ENCODE peak calls at places on chromosomes 16 and 17, in five cellular contexts. One of them, this sample, is unnamed.

GRCh38 chr16:450385-450784 is 24.9 kb downstream of the RAB11FIP3 start:
- DNase-seq in heart left ventricle: no peak
- DNase-seq in GM12891: peak; percentile 61
- DNase-seq in ovary: no peak
- DNase-seq in A549: no peak
- DNase-seq in this sample: no peak

GRCh38 chr16:53056528-53056881 is 1.7 kb downstream of the CHD9 start:
- DNase-seq in GM12891: no peak
- DNase-seq in A549: no peak
- DNase-seq in ovary: no peak
- DNase-seq in heart left ventricle: no peak
- DNase-seq in this sample: peak; percentile 35

GRCh38 chr16:25257504-25257955 is at the start of gene ZKSCAN2:
- DNase-seq in A549: peak; percentile 74
- DNase-seq in GM12891: peak; percentile 80
- DNase-seq in heart left ventricle: peak; percentile 92
- DNase-seq in ovary: peak; percentile 90
- DNase-seq in this sample: peak; percentile 95

GRCh38 chr17:48630009-48630924 is 4.1 kb upstream of the HOXB9 start:
- DNase-seq in GM12891: no peak
- DNase-seq in ovary: no peak
- DNase-seq in A549: no peak
- DNase-seq in heart left ventricle: no peak
- DNase-seq in this sample: no peak

GRCh38 chr16:57701759-57702371 is 7.3 kb downstream of the DRC7 start:
- DNase-seq in GM12891: no peak
- DNase-seq in heart left ventricle: no peak
- DNase-seq in A549: no peak
- DNase-seq in ovary: no peak
- DNase-seq in this sample: no peak

GRCh38 chr17:69060835-69061234 is at the start of gene ABCA9:
- DNase-seq in A549: no peak
- DNase-seq in GM12891: no peak
- DNase-seq in heart left ventricle: peak; percentile 23
- DNase-seq in ovary: no peak
- DNase-seq in this sample: no peak

GRCh38 chr16:72285324-72285723 is 113.4 kb upstream of the PMFBP1 start:
- DNase-seq in ovary: no peak
- DNase-seq in heart left ventricle: no peak
- DNase-seq in GM12891: no peak
- DNase-seq in A549: no peak
- DNase-seq in this sample: no peak

GRCh38 chr16:88705746-88706287 is 391 bp downstream of the RNF166 start:
- DNase-seq in A549: no peak
- DNase-seq in ovary: no peak
- DNase-seq in GM12891: no peak
- DNase-seq in heart left ventricle: no peak
- DNase-seq in this sample: peak; percentile 39

GRCh38 chr16:86516618-86517003 is 6.3 kb downstream of the FOXF1 start:
- DNase-seq in GM12891: no peak
- DNase-seq in A549: no peak
- DNase-seq in heart left ventricle: no peak
- DNase-seq in ovary: no peak
- DNase-seq in this sample: no peak

GRCh38 chr17:79374087-79374486 is 236.8 kb downstream of the RBFOX3 start:
- DNase-seq in A549: no peak
- DNase-seq in heart left ventricle: no peak
- DNase-seq in ovary: no peak
- DNase-seq in GM12891: no peak
- DNase-seq in this sample: no peak

GRCh38 chr17:78973196-78973595 is 6.5 kb downstream of the LGALS3BP start:
- DNase-seq in ovary: no peak
- DNase-seq in A549: no peak
- DNase-seq in heart left ventricle: no peak
- DNase-seq in GM12891: no peak
- DNase-seq in this sample: no peak

GRCh38 chr16:79598341-79599181 is 2.0 kb downstream of the MAF start:
- DNase-seq in GM12891: no peak
- DNase-seq in heart left ventricle: peak; percentile 58
- DNase-seq in ovary: peak; percentile 69
- DNase-seq in A549: peak; percentile 31
- DNase-seq in this sample: peak; percentile 41

GRCh38 chr17:4772235-4772613 is 538 bp downstream of the TM4SF5 start:
- DNase-seq in ovary: no peak
- DNase-seq in heart left ventricle: no peak
- DNase-seq in A549: no peak
- DNase-seq in GM12891: no peak
- DNase-seq in this sample: peak; percentile 74

GRCh38 chr16:22262460-22262859 is 34.7 kb upstream of the POLR3E start:
- DNase-seq in ovary: no peak
- DNase-seq in GM12891: no peak
- DNase-seq in A549: no peak
- DNase-seq in heart left ventricle: no peak
- DNase-seq in this sample: no peak

GRCh38 chr17:20774472-20775135 is 195.1 kb downstream of the CDRT15L2 start:
- DNase-seq in ovary: no peak
- DNase-seq in GM12891: no peak
- DNase-seq in A549: no peak
- DNase-seq in heart left ventricle: no peak
- DNase-seq in this sample: no peak

GRCh38 chr17:66984730-66985129 is 20.2 kb downstream of the CACNG4 start:
- DNase-seq in heart left ventricle: no peak
- DNase-seq in ovary: no peak
- DNase-seq in A549: no peak
- DNase-seq in GM12891: no peak
- DNase-seq in this sample: no peak

GRCh38 chr17:75720656-75721462 is at the start of gene ITGB4:
- DNase-seq in A549: peak; percentile 75
- DNase-seq in GM12891: peak; percentile 83
- DNase-seq in heart left ventricle: peak; percentile 27
- DNase-seq in ovary: peak; percentile 44
- DNase-seq in this sample: peak; percentile 91

GRCh38 chr16:11341371-11341770 is 3.9 kb upstream of the RMI2 start:
- DNase-seq in A549: no peak
- DNase-seq in GM12891: no peak
- DNase-seq in ovary: no peak
- DNase-seq in heart left ventricle: no peak
- DNase-seq in this sample: no peak

GRCh38 chr17:29595107-29595942 is 2.4 kb downstream of the ANKRD13B start:
- DNase-seq in A549: no peak
- DNase-seq in ovary: no peak
- DNase-seq in heart left ventricle: peak; percentile 7
- DNase-seq in GM12891: no peak
- DNase-seq in this sample: no peak

GRCh38 chr16:64391009-64391663 is 730.7 kb downstream of the CDH11 start:
- DNase-seq in GM12891: no peak
- DNase-seq in heart left ventricle: no peak
- DNase-seq in A549: no peak
- DNase-seq in ovary: no peak
- DNase-seq in this sample: no peak

GRCh38 chr16:11004957-11005610 is 60.7 kb downstream of the CLEC16A start:
- DNase-seq in A549: no peak
- DNase-seq in heart left ventricle: no peak
- DNase-seq in ovary: no peak
- DNase-seq in GM12891: no peak
- DNase-seq in this sample: no peak

GRCh38 chr16:10040136-10041080 is 141.8 kb downstream of the GRIN2A start:
- DNase-seq in ovary: no peak
- DNase-seq in heart left ventricle: no peak
- DNase-seq in GM12891: no peak
- DNase-seq in A549: no peak
- DNase-seq in this sample: no peak

GRCh38 chr17:72182256-72182890 is 61.6 kb downstream of the SOX9 start:
- DNase-seq in heart left ventricle: no peak
- DNase-seq in A549: peak; percentile 30
- DNase-seq in GM12891: no peak
- DNase-seq in ovary: no peak
- DNase-seq in this sample: peak; percentile 20

GRCh38 chr17:72136692-72137550 is 16.1 kb downstream of the SOX9 start:
- DNase-seq in heart left ventricle: no peak
- DNase-seq in ovary: no peak
- DNase-seq in GM12891: no peak
- DNase-seq in A549: peak; percentile 44
- DNase-seq in this sample: no peak

GRCh38 chr17:17472333-17472920 is 4.4 kb upstream of the MED9 start:
- DNase-seq in heart left ventricle: no peak
- DNase-seq in ovary: no peak
- DNase-seq in A549: no peak
- DNase-seq in GM12891: no peak
- DNase-seq in this sample: no peak

GRCh38 chr17:68346448-68346847 is 55.2 kb downstream of the ARSG start:
- DNase-seq in GM12891: peak; percentile 50
- DNase-seq in ovary: no peak
- DNase-seq in A549: no peak
- DNase-seq in heart left ventricle: peak; percentile 18
- DNase-seq in this sample: peak; percentile 62

GRCh38 chr17:10210151-10210574 is 11.8 kb upstream of the GAS7 start:
- DNase-seq in A549: no peak
- DNase-seq in heart left ventricle: no peak
- DNase-seq in ovary: no peak
- DNase-seq in GM12891: no peak
- DNase-seq in this sample: peak; percentile 25

GRCh38 chr17:51259574-51260236 is at the start of gene MBTD1:
- DNase-seq in ovary: peak; percentile 97
- DNase-seq in heart left ventricle: peak; percentile 96
- DNase-seq in A549: peak; percentile 99
- DNase-seq in GM12891: peak; percentile 93
- DNase-seq in this sample: peak; percentile 96
- TF ChIP-seq POLR2A in ovary: peak; percentile 25
- TF ChIP-seq POLR2A in heart left ventricle: no peak
- TF ChIP-seq POLR2A in A549: peak; percentile 36
- TF ChIP-seq POLR2A in GM12891: no peak
- TF ChIP-seq POLR2A in this sample: peak; percentile 14

GRCh38 chr17:33580215-33580614 is 287.1 kb upstream of the ASIC2 start:
- DNase-seq in A549: no peak
- DNase-seq in heart left ventricle: no peak
- DNase-seq in GM12891: no peak
- DNase-seq in ovary: no peak
- DNase-seq in this sample: no peak

GRCh38 chr17:33582661-33583060 is 289.6 kb upstream of the ASIC2 start:
- DNase-seq in A549: no peak
- DNase-seq in GM12891: no peak
- DNase-seq in heart left ventricle: no peak
- DNase-seq in ovary: no peak
- DNase-seq in this sample: no peak
- TF ChIP-seq POLR2A in A549: no peak
- TF ChIP-seq POLR2A in GM12891: no peak
- TF ChIP-seq POLR2A in heart left ventricle: no peak
- TF ChIP-seq POLR2A in ovary: no peak
- TF ChIP-seq POLR2A in this sample: no peak

DNA sequence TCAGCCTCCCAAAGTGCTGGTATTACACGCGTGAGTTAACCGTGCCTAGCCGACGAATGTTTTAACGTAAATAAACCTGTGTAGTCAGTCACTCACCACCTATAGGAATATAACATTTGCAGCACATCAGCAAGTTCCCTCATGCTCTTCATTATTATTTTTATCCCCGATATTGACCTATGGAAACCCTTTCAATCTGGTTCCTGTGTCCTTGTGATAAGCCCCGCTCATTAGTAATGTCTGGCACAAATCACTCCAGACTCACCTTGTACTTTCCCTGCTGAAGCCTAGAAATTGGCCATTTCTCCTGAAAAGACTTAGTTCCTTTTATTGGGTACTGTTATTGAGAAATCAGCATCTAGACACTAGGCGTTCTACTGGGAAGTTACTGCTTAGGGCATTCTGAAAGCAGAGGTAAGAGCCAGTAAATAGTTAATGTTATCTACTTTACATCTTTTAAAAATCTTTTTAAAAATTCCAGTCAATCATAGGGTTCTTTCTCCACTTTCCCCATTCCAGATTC is 1.5 kb upstream of the PHKG2 start:
- DNase-seq in ovary: no peak
- DNase-seq in A549: no peak
- DNase-seq in heart left ventricle: no peak
- DNase-seq in GM12891: no peak
- DNase-seq in this sample: no peak
- TF ChIP-seq POLR2A in ovary: no peak
- TF ChIP-seq POLR2A in A549: no peak
- TF ChIP-seq POLR2A in heart left ventricle: no peak
- TF ChIP-seq POLR2A in GM12891: no peak
- TF ChIP-seq POLR2A in this sample: no peak

DNA sequence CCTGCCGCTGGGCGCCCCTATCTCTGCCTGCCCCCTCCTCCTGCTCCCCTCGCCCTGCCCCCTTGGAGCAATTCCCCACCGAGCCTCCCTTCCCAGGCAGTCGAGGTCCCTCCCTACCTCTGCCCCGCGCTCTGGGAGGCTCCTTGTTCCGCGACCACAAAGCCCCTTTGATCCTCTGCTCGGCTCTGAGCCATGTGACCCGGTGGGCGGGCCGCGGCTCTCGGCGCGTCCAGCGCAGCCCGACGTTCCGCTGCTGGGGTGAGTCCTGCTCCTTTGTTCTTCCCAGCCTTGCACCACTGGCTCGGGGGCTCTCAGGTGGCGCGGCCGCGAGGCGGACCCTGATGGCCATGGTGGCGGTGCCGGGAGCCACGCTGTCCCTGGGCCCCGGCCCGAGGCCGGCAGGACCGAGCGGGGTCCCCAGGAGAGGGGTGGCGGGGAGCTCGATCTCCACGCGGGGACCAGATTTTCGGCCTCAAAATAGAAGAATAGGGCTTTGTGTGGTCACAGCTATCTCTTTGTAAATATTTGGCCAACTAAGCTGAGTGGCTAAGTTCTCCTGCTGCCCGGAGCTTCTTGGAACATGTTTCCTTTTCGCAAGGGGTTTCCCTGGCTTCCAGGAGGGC is 310.6 kb downstream of the SEC14L1 start:
- DNase-seq in ovary: peak; percentile 83
- DNase-seq in A549: no peak
- DNase-seq in heart left ventricle: peak; percentile 78
- DNase-seq in GM12891: no peak
- DNase-seq in this sample: peak; percentile 83
- TF ChIP-seq POLR2A in ovary: no peak
- TF ChIP-seq POLR2A in A549: no peak
- TF ChIP-seq POLR2A in heart left ventricle: no peak
- TF ChIP-seq POLR2A in GM12891: peak; percentile 72
- TF ChIP-seq POLR2A in this sample: no peak

GRCh38 chr17:81094744-81095607 is 60.0 kb downstream of the BAIAP2 start:
- DNase-seq in GM12891: no peak
- DNase-seq in heart left ventricle: peak; percentile 55
- DNase-seq in ovary: peak; percentile 80
- DNase-seq in A549: peak; percentile 95
- DNase-seq in this sample: peak; percentile 72
- TF ChIP-seq POLR2A in GM12891: no peak
- TF ChIP-seq POLR2A in heart left ventricle: no peak
- TF ChIP-seq POLR2A in ovary: no peak
- TF ChIP-seq POLR2A in A549: no peak
- TF ChIP-seq POLR2A in this sample: no peak

GRCh38 chr17:73192894-73193701 is at the start of gene COG1:
- DNase-seq in heart left ventricle: peak; percentile 92
- DNase-seq in A549: peak; percentile 96
- DNase-seq in GM12891: peak; percentile 94
- DNase-seq in ovary: peak; percentile 79
- DNase-seq in this sample: peak; percentile 92
- TF ChIP-seq POLR2A in heart left ventricle: no peak
- TF ChIP-seq POLR2A in A549: peak; percentile 74
- TF ChIP-seq POLR2A in GM12891: no peak
- TF ChIP-seq POLR2A in ovary: peak; percentile 47
- TF ChIP-seq POLR2A in this sample: peak; percentile 72

GRCh38 chr16:67279296-67280089 is at the start of gene PLEKHG4:
- DNase-seq in GM12891: peak; percentile 99
- DNase-seq in heart left ventricle: peak; percentile 62
- DNase-seq in ovary: peak; percentile 85
- DNase-seq in A549: peak; percentile 93
- DNase-seq in this sample: peak; percentile 85
- TF ChIP-seq POLR2A in GM12891: no peak
- TF ChIP-seq POLR2A in heart left ventricle: no peak
- TF ChIP-seq POLR2A in ovary: peak; percentile 19
- TF ChIP-seq POLR2A in A549: peak; percentile 65
- TF ChIP-seq POLR2A in this sample: no peak

This sample was measured in transverse colon.